ENCODE peak calls at places on chromosomes 16 and 17, in six cellular contexts. G is sigmoid colon, V is IMR-90, O is A549, J is transverse colon, B is heart right ventricle. Q is an unnamed sample.

GRCh38 chr16:69105501-69106361 is at the start of gene HAS3:
- DNase-seq in G (no peak), V (peak; percentile 48), O (peak; percentile 84), J (peak; percentile 75), B (peak; percentile 52), Q (peak; percentile 75)

GRCh38 chr16:10219742-10220141 is 37.5 kb upstream of the GRIN2A start:
- DNase-seq in G (no peak), V (no peak), O (no peak), J (no peak), B (no peak), Q (no peak)

GRCh38 chr17:59846391-59847165 is 46.2 kb downstream of the TUBD1 start:
- DNase-seq in G (peak; percentile 95), V (peak; percentile 94), O (peak; percentile 99), J (peak; percentile 51), B (no peak), Q (peak; percentile 42)

GRCh38 chr17:57604771-57605733 is 140.0 kb downstream of the CCDC182 start:
- DNase-seq in G (peak; percentile 84), V (peak; percentile 55), O (no peak), J (peak; percentile 72), B (peak; percentile 50), Q (peak; percentile 81)

GRCh38 chr17:77358801-77359716 is 218.3 kb downstream of the SEC14L1 start:
- DNase-seq in G (peak; percentile 50), V (no peak), O (no peak), J (no peak), B (no peak), Q (no peak)

GRCh38 chr17:78637146-78637545 is 60.0 kb upstream of the DNAH17 start:
- DNase-seq in G (no peak), V (no peak), O (no peak), J (no peak), B (no peak), Q (no peak)

GRCh38 chr17:77783991-77784820 is 174.3 kb upstream of the TNRC6C start:
- DNase-seq in G (no peak), V (no peak), O (no peak), J (no peak), B (no peak), Q (no peak)

GRCh38 chr16:72474511-72475123 is 302.7 kb upstream of the PMFBP1 start:
- DNase-seq in G (no peak), V (peak; percentile 78), O (no peak), J (no peak), B (no peak), Q (no peak)

GRCh38 chr16:66416981-66417700 is 10.0 kb upstream of the BEAN1 start:
- DNase-seq in G (no peak), V (peak; percentile 58), O (no peak), J (no peak), B (no peak), Q (no peak)

GRCh38 chr17:8846768-8847211 is 20.7 kb downstream of the PIK3R6 start:
- DNase-seq in G (peak; percentile 4), V (peak; percentile 32), O (peak; percentile 64), J (no peak), B (no peak), Q (no peak)

GRCh38 chr17:78401246-78401645 is 22.8 kb downstream of the PGS1 start:
- DNase-seq in G (no peak), V (peak; percentile 31), O (no peak), J (no peak), B (peak; percentile 11), Q (peak; percentile 29)

GRCh38 chr16:64898159-64898558 is 223.7 kb downstream of the CDH11 start:
- DNase-seq in G (no peak), V (no peak), O (no peak), J (no peak), B (no peak), Q (no peak)

GRCh38 chr16:89738538-89739317 is 17.4 kb downstream of the ZNF276 start:
- DNase-seq in G (no peak), V (no peak), O (no peak), J (no peak), B (no peak), Q (no peak)

GRCh38 chr17:59001158-59001814 is 105.4 kb downstream of the TRIM37 start:
- DNase-seq in G (no peak), V (peak; percentile 67), O (peak; percentile 9), J (peak; percentile 31), B (no peak), Q (peak; percentile 63)

GRCh38 chr16:23420011-23420410 is 33.0 kb downstream of the COG7 start:
- DNase-seq in G (no peak), V (peak; percentile 47), O (no peak), J (no peak), B (no peak), Q (no peak)

GRCh38 chr17:11144358-11145233 is 96.4 kb upstream of the SHISA6 start:
- DNase-seq in G (no peak), V (no peak), O (peak; percentile 63), J (peak; percentile 67), B (no peak), Q (no peak)

GRCh38 chr17:35086164-35086563 is 22.7 kb upstream of the RFFL start:
- DNase-seq in G (no peak), V (no peak), O (no peak), J (no peak), B (no peak), Q (no peak)

GRCh38 chr17:35082073-35082657 is 18.7 kb upstream of the RFFL start:
- DNase-seq in G (no peak), V (peak; percentile 84), O (no peak), J (no peak), B (no peak), Q (no peak)

GRCh38 chr17:35083071-35083470 is 19.6 kb upstream of the RFFL start:
- DNase-seq in G (no peak), V (no peak), O (no peak), J (no peak), B (no peak), Q (no peak)

GRCh38 chr17:35086931-35087573 is 23.5 kb upstream of the RFFL start:
- DNase-seq in G (no peak), V (no peak), O (peak; percentile 75), J (peak; percentile 30), B (no peak), Q (no peak)

GRCh38 chr17:35084987-35085386 is 21.5 kb upstream of the RFFL start:
- DNase-seq in G (no peak), V (peak; percentile 72), O (peak; percentile 90), J (peak; percentile 21), B (no peak), Q (no peak)
- H3K27ac ChIP-seq in G (no peak overlapping the region), V (no peak overlapping the region), O (peak overlapping the region; percentile 88), J (peak overlapping the region; percentile 46), B (no peak overlapping the region), Q (no peak overlapping the region)

DNA sequence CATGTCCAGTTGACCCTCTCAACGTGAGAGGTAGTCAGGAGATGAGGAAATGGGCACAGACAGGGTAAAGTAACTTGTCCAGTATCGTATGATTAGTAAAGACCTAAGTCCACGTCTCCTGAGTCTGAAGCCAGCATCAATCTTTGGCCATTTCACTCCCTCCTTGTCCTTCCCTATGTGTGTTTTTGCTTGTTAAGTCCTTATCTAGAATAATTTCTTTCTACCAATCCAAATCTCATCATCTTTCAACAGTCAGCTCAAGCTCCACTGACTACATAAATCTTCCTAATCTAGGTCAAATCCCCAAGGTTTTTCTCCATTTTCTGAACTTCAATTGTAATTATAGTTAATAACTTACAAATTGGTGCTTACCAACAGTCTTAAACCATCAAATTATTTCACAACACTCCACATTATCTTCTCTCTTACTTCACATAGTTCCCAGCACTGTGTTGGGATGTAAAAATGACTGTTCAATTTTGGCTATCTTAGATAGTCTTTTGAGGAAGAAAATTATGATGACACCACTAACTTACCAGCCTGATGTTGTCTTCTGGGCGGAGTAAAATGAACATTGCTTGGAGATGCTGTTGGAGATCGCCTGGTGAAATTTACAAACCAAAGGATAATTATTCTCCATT is 72.3 kb upstream of the CORO6 start:
- DNase-seq in G (no peak), V (no peak), O (no peak), J (no peak), B (no peak), Q (no peak)
- H3K27ac ChIP-seq in G (no peak overlapping the region), V (no peak overlapping the region), O (no peak overlapping the region), J (no peak overlapping the region), B (no peak overlapping the region), Q (peak overlapping the region; percentile 17)

DNA sequence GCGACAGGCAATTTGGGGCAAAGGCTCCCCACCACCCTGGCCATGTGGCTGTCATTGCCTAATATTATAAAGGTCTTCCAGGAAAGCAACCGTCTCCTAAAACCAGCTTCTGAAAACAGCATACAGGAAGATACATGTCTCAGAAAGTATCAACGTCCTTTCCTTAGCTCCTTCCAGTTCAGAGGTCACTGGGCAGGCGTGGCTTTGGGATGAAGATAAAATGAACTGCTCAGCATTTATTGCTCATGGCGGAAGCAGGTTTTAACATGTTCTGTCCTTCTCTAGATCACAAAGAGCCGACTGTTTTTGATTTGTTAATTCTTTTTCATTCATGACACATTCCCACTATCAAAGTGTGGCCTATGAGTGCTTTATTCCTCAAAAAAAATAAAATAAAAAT is 8.0 kb downstream of the CFAP20 start:
- DNase-seq in G (no peak), V (no peak), O (no peak), J (peak; percentile 40), B (no peak), Q (no peak)
- H3K27ac ChIP-seq in G (peak overlapping the region; percentile 67), V (no peak overlapping the region), O (no peak overlapping the region), J (peak overlapping the region; percentile 75), B (no peak overlapping the region), Q (peak overlapping the region; percentile 8)

GRCh38 chr16:81535679-81536360 is 91.2 kb downstream of the CMIP start:
- DNase-seq in G (no peak), V (no peak), O (no peak), J (no peak), B (no peak), Q (no peak)
- H3K27ac ChIP-seq in G (no peak overlapping the region), V (no peak overlapping the region), O (peak overlapping the region; percentile 23), J (no peak overlapping the region), B (no peak overlapping the region), Q (no peak overlapping the region)

GRCh38 chr16:9107025-9107970 is 15.9 kb downstream of the HAPSTR1 start:
- DNase-seq in G (no peak), V (peak; percentile 86), O (no peak), J (no peak), B (no peak), Q (no peak)
- H3K27ac ChIP-seq in G (no peak overlapping the region), V (peak overlapping the region; percentile 79), O (no peak overlapping the region), J (no peak overlapping the region), B (no peak overlapping the region), Q (peak overlapping the region; percentile 1)

GRCh38 chr16:30380072-30380471 is 2.3 kb downstream of the SEPTIN1 start:
- DNase-seq in G (no peak), V (no peak), O (no peak), J (no peak), B (no peak), Q (peak; percentile 10)
- H3K27ac ChIP-seq in G (peak overlapping the region; percentile 98), V (no peak overlapping the region), O (no peak overlapping the region), J (no peak overlapping the region), B (no peak overlapping the region), Q (no peak overlapping the region)

GRCh38 chr17:17033466-17033865 is 8.8 kb upstream of the MPRIP start:
- DNase-seq in G (no peak), V (no peak), O (no peak), J (no peak), B (no peak), Q (no peak)
- H3K27ac ChIP-seq in G (no peak overlapping the region), V (no peak overlapping the region), O (peak overlapping the region; percentile 64), J (no peak overlapping the region), B (no peak overlapping the region), Q (no peak overlapping the region)

GRCh38 chr16:88676502-88677242 is 9.6 kb downstream of the SNAI3 start:
- DNase-seq in G (no peak), V (no peak), O (no peak), J (no peak), B (no peak), Q (no peak)
- H3K27ac ChIP-seq in G (no peak overlapping the region), V (no peak overlapping the region), O (no peak overlapping the region), J (no peak overlapping the region), B (no peak overlapping the region), Q (no peak overlapping the region)